ENCODE peak calls at places on chromosome 10, in ten cellular contexts. X is pancreas; L is CD8-positive, alpha-beta T cell; U is adrenal gland; J is aorta; Y is esophagus squamous epithelium; I is mesendoderm; E is mesenchymal stem cell; M is ovary; Q is small intestine. Z is an unnamed sample. For H3K4me1, the result is how much of the 10 kb centered on the place peaks cover.

GRCh38 chr10:101562231-101562630 is 25.8 kb downstream of the POLL start:
- DNase-seq in E (no peak), J (peak), I (no peak), U (no peak), Y (no peak), M (no peak), X (no peak), Q (no peak), L (no peak), Z (no peak)

GRCh38 chr10:121601458-121601857 is 3.2 kb upstream of the FGFR2 start:
- DNase-seq in U (no peak), M (no peak), X (no peak), Y (no peak), I (no peak), L (no peak), E (no peak), Q (no peak), J (no peak), Z (no peak)

GRCh38 chr10:48684792-48685651 is at the start of gene WDFY4:
- DNase-seq in U (peak), Y (no peak), E (no peak), X (no peak), M (no peak), J (peak), Q (no peak), I (no peak), L (no peak), Z (no peak)

GRCh38 chr10:5547934-5548660 is 23.3 kb downstream of the CALML3 start:
- DNase-seq in M (no peak), U (no peak), Q (peak), Y (no peak), L (no peak), I (no peak), E (peak), X (peak), J (peak), Z (peak)

GRCh38 chr10:72511414-72511813 is 114.5 kb downstream of the MICU1 start:
- DNase-seq in J (no peak), I (no peak), U (no peak), Y (no peak), M (no peak), E (no peak), X (no peak), L (no peak), Q (no peak), Z (no peak)

GRCh38 chr10:5165738-5166137 is 19.2 kb downstream of the AKR1C8 start:
- DNase-seq in Q (no peak), J (no peak), L (no peak), M (no peak), X (no peak), U (no peak), Y (no peak), I (peak), E (peak), Z (peak)

GRCh38 chr10:132481690-132482089 is 55.9 kb upstream of the INPP5A start:
- DNase-seq in L (no peak), X (no peak), M (no peak), Q (no peak), Y (no peak), U (no peak), I (no peak), J (no peak), E (no peak), Z (no peak)

GRCh38 chr10:47458466-47459154 is 25.3 kb downstream of the ANXA8 start:
- DNase-seq in I (peak), M (no peak), Y (no peak), L (no peak), Q (peak), E (peak), J (no peak), X (no peak), U (no peak), Z (peak)

GRCh38 chr10:31186225-31187010 is 132.6 kb upstream of the ZEB1 start:
- DNase-seq in J (no peak), E (no peak), X (no peak), Y (no peak), L (no peak), I (peak), U (no peak), Q (no peak), M (no peak), Z (no peak)

GRCh38 chr10:130967784-130968183 is 343.7 kb downstream of the TCERG1L start:
- DNase-seq in E (no peak), M (no peak), X (no peak), I (no peak), Y (no peak), Q (no peak), J (no peak), U (no peak), L (no peak), Z (no peak)

GRCh38 chr10:31479752-31480151 is 160.7 kb downstream of the ZEB1 start:
- DNase-seq in M (no peak), I (no peak), E (no peak), Y (no peak), Q (no peak), X (no peak), L (no peak), J (no peak), U (no peak), Z (no peak)

GRCh38 chr10:80530251-80530650 is 7.5 kb upstream of the SH2D4B start:
- DNase-seq in Q (no peak), U (peak), I (peak), E (peak), X (no peak), J (no peak), M (no peak), L (peak), Y (no peak), Z (peak)

DNA sequence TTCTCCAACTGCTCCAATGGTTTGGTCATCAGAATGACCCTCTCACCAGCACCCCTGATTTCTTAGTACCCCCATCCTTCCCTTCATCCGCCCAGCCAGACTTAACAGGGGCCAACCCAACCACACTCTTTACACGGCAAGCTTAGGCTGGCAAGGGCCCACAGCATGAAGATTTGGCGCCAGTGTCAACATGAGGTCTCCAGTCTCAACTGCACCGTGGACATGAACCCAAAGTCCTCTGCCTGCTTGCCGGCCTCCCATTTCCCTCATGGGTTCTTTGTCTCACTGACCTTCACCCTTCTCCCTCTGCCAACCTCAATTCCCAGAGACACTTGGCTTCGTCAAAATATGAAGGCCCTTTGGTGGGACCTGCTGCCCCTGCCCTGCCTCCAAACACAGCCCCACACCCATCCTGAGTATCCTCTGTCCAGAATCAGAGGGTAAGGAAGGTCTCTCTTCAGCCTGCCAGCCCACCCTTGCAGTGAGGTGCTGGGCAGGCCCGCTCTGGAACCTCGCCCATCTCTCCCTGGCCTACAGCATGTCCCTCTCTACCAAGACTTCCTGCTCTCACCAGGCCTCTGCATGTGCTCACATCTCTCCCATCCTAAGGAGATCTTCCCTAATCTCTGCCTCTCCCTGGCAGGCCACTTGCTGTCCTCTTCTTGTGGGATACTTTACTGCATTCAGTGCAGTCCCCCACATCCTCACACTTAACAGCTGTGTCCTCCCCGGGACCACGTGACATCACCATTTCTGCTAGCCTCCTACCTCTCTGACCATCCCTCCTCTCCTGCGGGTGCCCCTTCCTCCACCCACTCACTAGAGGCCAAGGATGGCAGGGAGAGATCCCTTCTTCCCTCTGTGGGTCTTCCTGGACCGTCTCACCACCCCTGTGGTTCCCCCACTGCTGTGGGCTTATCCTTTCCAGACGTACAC is 91.7 kb upstream of the ZMIZ1 start:
- DNase-seq in J (no peak), Q (no peak), L (no peak), X (no peak), M (no peak), Y (no peak), E (peak), U (no peak), I (no peak), Z (no peak)
- H3K4me1 ChIP-seq in J (under half), Q (under half), L (under half), X (under half), M (under half), Y (under half), E (half or more), U (under half), I (under half), Z (under half)

GRCh38 chr10:86971146-86971991 is 3.1 kb downstream of the ADIRF start:
- DNase-seq in Q (peak), Y (peak), J (peak), U (peak), M (peak), I (peak), L (peak), E (peak), X (peak), Z (peak)
- H3K4me1 ChIP-seq in Q (under half), Y (under half), J (under half), U (under half), M (under half), I (under half), L (half or more), E (under half), X (under half), Z (half or more)

GRCh38 chr10:123883921-123884320 is 7.7 kb downstream of the CPXM2 start:
- DNase-seq in M (no peak), Q (no peak), X (no peak), J (no peak), E (no peak), U (no peak), Y (no peak), I (no peak), L (no peak), Z (no peak)

GRCh38 chr10:123885406-123886164 is 6.0 kb downstream of the CPXM2 start:
- DNase-seq in Q (peak), U (no peak), L (no peak), Y (no peak), J (peak), M (peak), E (no peak), I (no peak), X (no peak), Z (no peak)

GRCh38 chr10:123884907-123885381 is 6.7 kb downstream of the CPXM2 start:
- DNase-seq in Y (no peak), U (no peak), M (no peak), E (no peak), I (no peak), L (no peak), X (no peak), Q (no peak), J (no peak), Z (no peak)

GRCh38 chr10:123882681-123883445 is 8.7 kb downstream of the CPXM2 start:
- DNase-seq in E (no peak), J (no peak), Q (no peak), M (no peak), X (no peak), I (no peak), U (no peak), L (no peak), Y (no peak), Z (no peak)

GRCh38 chr10:123884351-123884906 is 7.2 kb downstream of the CPXM2 start:
- DNase-seq in Y (no peak), U (no peak), Q (no peak), I (no peak), X (no peak), J (no peak), M (peak), E (no peak), L (no peak), Z (no peak)
- H3K4me1 ChIP-seq in Y (under half), U (under half), Q (under half), I (under half), X (under half), J (under half), M (under half), E (under half), L (under half), Z (under half)

GRCh38 chr10:11406746-11407145 is 204.7 kb downstream of the USP6NL start:
- DNase-seq in J (no peak), I (no peak), Y (no peak), E (no peak), L (no peak), M (no peak), U (no peak), Q (no peak), X (no peak), Z (peak)

GRCh38 chr10:11402392-11402791 is 209.1 kb downstream of the USP6NL start:
- DNase-seq in J (no peak), U (no peak), L (no peak), I (no peak), Y (no peak), E (no peak), M (no peak), X (no peak), Q (no peak), Z (peak)

GRCh38 chr10:11403116-11403515 is 208.3 kb downstream of the USP6NL start:
- DNase-seq in M (no peak), Y (no peak), J (no peak), Q (peak), U (no peak), X (no peak), I (no peak), E (no peak), L (peak), Z (peak)

GRCh38 chr10:11407939-11408338 is 203.5 kb downstream of the USP6NL start:
- DNase-seq in Y (no peak), X (no peak), U (no peak), I (no peak), M (no peak), L (no peak), J (no peak), E (no peak), Q (peak), Z (no peak)

DNA sequence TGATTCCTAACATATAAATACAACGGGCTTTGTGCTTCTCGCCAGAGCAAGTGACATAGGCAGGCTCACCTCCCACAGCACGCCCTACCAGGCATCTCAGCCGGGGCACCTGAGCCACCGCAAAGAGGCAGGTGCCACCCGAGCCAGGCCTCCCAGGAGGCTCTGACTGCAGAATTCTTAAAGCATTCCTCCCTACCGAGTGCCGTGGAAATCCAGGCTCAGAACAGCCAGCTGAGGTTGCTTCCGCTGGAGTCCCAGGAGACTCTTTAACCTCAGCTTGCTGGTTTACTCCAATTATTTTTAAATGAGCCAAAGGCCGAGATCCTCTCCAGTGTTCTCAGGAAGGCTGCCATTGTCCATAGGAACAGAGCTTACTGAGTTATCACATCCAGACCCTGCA is 206.5 kb downstream of the USP6NL start:
- DNase-seq in E (no peak), X (no peak), Q (no peak), Y (no peak), U (no peak), I (no peak), M (no peak), J (no peak), L (no peak), Z (no peak)
- H3K4me1 ChIP-seq in E (under half), X (under half), Q (under half), Y (under half), U (under half), I (under half), M (under half), J (under half), L (half or more), Z (under half)

GRCh38 chr10:103847346-103847745 is 8.0 kb downstream of the SH3PXD2A start:
- DNase-seq in Q (no peak), L (no peak), E (no peak), Y (no peak), I (no peak), U (no peak), X (no peak), J (no peak), M (no peak), Z (no peak)
- H3K4me1 ChIP-seq in Q (under half), L (under half), E (under half), Y (under half), I (under half), U (under half), X (under half), J (under half), M (under half), Z (under half)

GRCh38 chr10:665579-666091 is 23.8 kb downstream of the DIP2C start:
- DNase-seq in M (peak), X (peak), E (no peak), J (peak), L (no peak), I (no peak), U (peak), Y (no peak), Q (no peak), Z (no peak)

GRCh38 chr10:663844-664243 is 25.6 kb downstream of the DIP2C start:
- DNase-seq in Q (no peak), Y (no peak), L (no peak), U (no peak), I (no peak), J (no peak), X (no peak), M (no peak), E (no peak), Z (no peak)

GRCh38 chr10:664248-664647 is 25.2 kb downstream of the DIP2C start:
- DNase-seq in Q (no peak), Y (no peak), M (no peak), U (no peak), L (no peak), I (no peak), J (no peak), X (no peak), E (no peak), Z (no peak)

GRCh38 chr10:663466-663751 is 26.1 kb downstream of the DIP2C start:
- DNase-seq in Y (no peak), J (no peak), Q (no peak), L (no peak), I (no peak), M (no peak), X (no peak), E (no peak), U (no peak), Z (no peak)

DNA sequence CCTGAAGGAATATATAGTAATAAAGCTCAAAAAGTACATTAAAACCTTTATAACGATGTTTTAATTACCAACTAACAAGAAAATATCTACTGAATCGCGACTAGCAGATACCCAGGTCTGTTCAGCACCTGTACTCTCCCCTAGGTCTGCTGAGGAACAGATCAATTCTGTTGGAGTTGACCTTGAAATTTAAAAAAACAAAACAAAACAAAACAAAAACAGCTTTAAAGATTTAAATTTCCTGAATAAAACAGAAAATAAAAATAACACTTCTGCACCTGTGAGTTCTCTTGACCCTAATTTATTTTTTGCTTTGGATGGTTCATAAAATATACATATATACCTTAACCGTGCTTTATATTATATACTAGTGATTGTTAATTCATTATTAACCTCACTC is 24.6 kb downstream of the DIP2C start:
- DNase-seq in I (no peak), Y (no peak), J (no peak), E (no peak), U (no peak), X (no peak), L (no peak), Q (no peak), M (no peak), Z (no peak)
- H3K4me1 ChIP-seq in I (under half), Y (under half), J (under half), E (under half), U (under half), X (under half), L (under half), Q (under half), M (under half), Z (under half)

DNA sequence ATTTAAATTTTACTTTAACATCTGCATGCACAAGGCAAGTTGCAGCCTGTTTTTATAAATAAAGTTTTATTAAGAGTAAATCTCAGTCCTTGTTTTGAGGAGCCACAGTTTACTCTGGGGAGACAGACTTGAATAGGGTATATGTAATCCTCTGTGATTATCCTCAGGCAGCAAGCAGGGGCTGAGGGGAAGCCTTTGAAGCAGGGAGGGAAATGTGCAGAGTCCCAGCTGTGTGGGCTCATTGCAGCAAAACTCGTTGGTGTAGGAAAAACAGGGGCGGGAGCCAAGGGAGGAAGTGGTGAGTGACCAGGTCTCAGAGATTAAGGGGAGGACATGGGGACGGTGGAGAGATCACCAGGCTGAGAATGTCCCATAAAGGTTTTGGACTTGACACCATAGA is 34.3 kb upstream of the SMC3 start:
- DNase-seq in U (no peak), X (no peak), Q (no peak), E (no peak), L (no peak), J (no peak), Y (no peak), I (no peak), M (no peak), Z (no peak)
- H3K4me1 ChIP-seq in U (under half), X (under half), Q (under half), E (under half), L (under half), J (under half), Y (under half), I (under half), M (under half), Z (under half)